ENCODE peak calls at places on chromosomes 3 and 15, in four cellular contexts. L, K, I and P are unnamed samples.

GRCh38 chr3:47865192-47865591 is 62.3 kb downstream of the DHX30 start:
- DNase-seq in I (no peak), L (peak), K (no peak), P (no peak)

GRCh38 chr15:78875107-78875914 is 2.6 kb downstream of the MORF4L1 start:
- DNase-seq in I (no peak), L (no peak), K (no peak), P (no peak)

GRCh38 chr3:64242435-64242834 is 17.2 kb upstream of the PRICKLE2 start:
- DNase-seq in L (no peak), I (no peak), K (no peak), P (peak)

GRCh38 chr15:72338617-72339321 is 18.8 kb upstream of the CELF6 start:
- DNase-seq in I (no peak), K (no peak), L (peak), P (no peak)

GRCh38 chr15:83436513-83437158 is 10.5 kb upstream of the SH3GL3 start:
- DNase-seq in K (peak), L (peak), I (peak), P (peak)

GRCh38 chr3:153343988-153344782 is 182.2 kb downstream of the RAP2B start:
- DNase-seq in K (no peak), I (peak), L (no peak), P (no peak)

GRCh38 chr3:115580566-115580965 is 42.7 kb upstream of the GAP43 start:
- DNase-seq in K (no peak), I (no peak), L (no peak), P (no peak)

GRCh38 chr3:106208979-106209378 is 340.2 kb upstream of the CBLB start:
- DNase-seq in I (peak), K (no peak), L (no peak), P (no peak)

GRCh38 chr3:160395297-160395696 is 3.7 kb downstream of the IFT80 start:
- DNase-seq in K (no peak), L (peak), I (peak), P (no peak)

GRCh38 chr15:51286816-51287215 is 51.6 kb downstream of the CYP19A1 start:
- DNase-seq in K (no peak), I (peak), L (no peak), P (no peak)

GRCh38 chr3:165713479-165713878 is 123.7 kb downstream of the BCHE start:
- DNase-seq in L (no peak), K (no peak), I (no peak), P (no peak)

GRCh38 chr3:126035362-126036050 is 48.4 kb downstream of the SLC41A3 start:
- DNase-seq in I (no peak), K (no peak), L (peak), P (no peak)